ENCODE peak calls at places on chromosomes 7 and 10, in ten cellular contexts. One of them, this sample, is unnamed.

GRCh38 chr10:100340948-100341847 is 5.8 kb upstream of the SCD start:
- DNase-seq in GM12892: no peak
- DNase-seq in heart right ventricle: no peak
- DNase-seq in A172: no peak
- DNase-seq in NCI-H2029 treated with DMSO at 0.1 percent for 48 hours: no peak
- DNase-seq in ovary: no peak
- DNase-seq in hypothalamus: peak
- DNase-seq in T-helper 2 cell: no peak
- DNase-seq in AG09309: no peak
- DNase-seq in progenitor cell of endocrine pancreas: no peak
- DNase-seq in this sample: no peak

GRCh38 chr7:99631311-99632109 is 14.8 kb downstream of the ZSCAN25 start:
- DNase-seq in GM12892: no peak
- DNase-seq in heart right ventricle: peak
- DNase-seq in A172: peak
- DNase-seq in NCI-H2029 treated with DMSO at 0.1 percent for 48 hours: no peak
- DNase-seq in ovary: no peak
- DNase-seq in hypothalamus: peak
- DNase-seq in T-helper 2 cell: no peak
- DNase-seq in AG09309: no peak
- DNase-seq in progenitor cell of endocrine pancreas: no peak
- DNase-seq in this sample: no peak

GRCh38 chr7:80833289-80834104 is 85.4 kb downstream of the SEMA3C start:
- DNase-seq in GM12892: no peak
- DNase-seq in heart right ventricle: no peak
- DNase-seq in A172: peak
- DNase-seq in NCI-H2029 treated with DMSO at 0.1 percent for 48 hours: no peak
- DNase-seq in ovary: no peak
- DNase-seq in hypothalamus: no peak
- DNase-seq in T-helper 2 cell: no peak
- DNase-seq in AG09309: no peak
- DNase-seq in progenitor cell of endocrine pancreas: no peak
- DNase-seq in this sample: no peak

GRCh38 chr10:51215956-51216834 is 141.9 kb downstream of the PRKG1 start:
- DNase-seq in GM12892: no peak
- DNase-seq in heart right ventricle: no peak
- DNase-seq in A172: no peak
- DNase-seq in NCI-H2029 treated with DMSO at 0.1 percent for 48 hours: no peak
- DNase-seq in ovary: no peak
- DNase-seq in hypothalamus: no peak
- DNase-seq in T-helper 2 cell: no peak
- DNase-seq in AG09309: no peak
- DNase-seq in progenitor cell of endocrine pancreas: no peak
- DNase-seq in this sample: no peak

GRCh38 chr10:100968037-100968736 is 1.1 kb upstream of the SEMA4G start:
- DNase-seq in GM12892: no peak
- DNase-seq in heart right ventricle: no peak
- DNase-seq in A172: no peak
- DNase-seq in NCI-H2029 treated with DMSO at 0.1 percent for 48 hours: no peak
- DNase-seq in ovary: no peak
- DNase-seq in hypothalamus: no peak
- DNase-seq in T-helper 2 cell: no peak
- DNase-seq in AG09309: no peak
- DNase-seq in progenitor cell of endocrine pancreas: no peak
- DNase-seq in this sample: no peak

GRCh38 chr7:133815677-133816210 is 311.4 kb upstream of the LRGUK start:
- DNase-seq in GM12892: no peak
- DNase-seq in heart right ventricle: no peak
- DNase-seq in A172: no peak
- DNase-seq in NCI-H2029 treated with DMSO at 0.1 percent for 48 hours: no peak
- DNase-seq in ovary: no peak
- DNase-seq in hypothalamus: no peak
- DNase-seq in T-helper 2 cell: no peak
- DNase-seq in AG09309: no peak
- DNase-seq in progenitor cell of endocrine pancreas: no peak
- DNase-seq in this sample: no peak

GRCh38 chr7:369476-369980 is 79.6 kb downstream of the FOXL3 start:
- DNase-seq in GM12892: no peak
- DNase-seq in heart right ventricle: no peak
- DNase-seq in A172: no peak
- DNase-seq in NCI-H2029 treated with DMSO at 0.1 percent for 48 hours: no peak
- DNase-seq in ovary: no peak
- DNase-seq in hypothalamus: no peak
- DNase-seq in T-helper 2 cell: no peak
- DNase-seq in AG09309: no peak
- DNase-seq in progenitor cell of endocrine pancreas: no peak
- DNase-seq in this sample: no peak

GRCh38 chr7:937851-938484 is 16.5 kb downstream of the ADAP1 start:
- DNase-seq in GM12892: no peak
- DNase-seq in heart right ventricle: no peak
- DNase-seq in A172: no peak
- DNase-seq in NCI-H2029 treated with DMSO at 0.1 percent for 48 hours: no peak
- DNase-seq in ovary: no peak
- DNase-seq in hypothalamus: no peak
- DNase-seq in T-helper 2 cell: no peak
- DNase-seq in AG09309: no peak
- DNase-seq in progenitor cell of endocrine pancreas: no peak
- DNase-seq in this sample: no peak

GRCh38 chr7:131100357-131101054 is 227.2 kb upstream of the MKLN1 start:
- DNase-seq in GM12892: no peak
- DNase-seq in heart right ventricle: no peak
- DNase-seq in A172: no peak
- DNase-seq in NCI-H2029 treated with DMSO at 0.1 percent for 48 hours: no peak
- DNase-seq in ovary: no peak
- DNase-seq in hypothalamus: no peak
- DNase-seq in T-helper 2 cell: no peak
- DNase-seq in AG09309: no peak
- DNase-seq in progenitor cell of endocrine pancreas: no peak
- DNase-seq in this sample: no peak

GRCh38 chr10:124012991-124013390 is 80.4 kb downstream of the CHST15 start:
- DNase-seq in GM12892: no peak
- DNase-seq in heart right ventricle: no peak
- DNase-seq in A172: no peak
- DNase-seq in NCI-H2029 treated with DMSO at 0.1 percent for 48 hours: no peak
- DNase-seq in ovary: no peak
- DNase-seq in hypothalamus: no peak
- DNase-seq in T-helper 2 cell: no peak
- DNase-seq in AG09309: no peak
- DNase-seq in progenitor cell of endocrine pancreas: no peak
- DNase-seq in this sample: no peak

GRCh38 chr7:100208911-100209408 is 10.8 kb upstream of the PVRIG start:
- DNase-seq in GM12892: peak
- DNase-seq in heart right ventricle: no peak
- DNase-seq in A172: no peak
- DNase-seq in NCI-H2029 treated with DMSO at 0.1 percent for 48 hours: no peak
- DNase-seq in ovary: no peak
- DNase-seq in hypothalamus: no peak
- DNase-seq in T-helper 2 cell: peak
- DNase-seq in AG09309: no peak
- DNase-seq in progenitor cell of endocrine pancreas: no peak
- DNase-seq in this sample: peak

GRCh38 chr7:108114117-108114841 is 15.9 kb downstream of the LAMB4 start:
- DNase-seq in GM12892: no peak
- DNase-seq in heart right ventricle: peak
- DNase-seq in A172: peak
- DNase-seq in NCI-H2029 treated with DMSO at 0.1 percent for 48 hours: peak
- DNase-seq in ovary: no peak
- DNase-seq in hypothalamus: no peak
- DNase-seq in T-helper 2 cell: no peak
- DNase-seq in AG09309: no peak
- DNase-seq in progenitor cell of endocrine pancreas: no peak
- DNase-seq in this sample: no peak

GRCh38 chr7:26787696-26788095 is 76.7 kb downstream of the SKAP2 start:
- DNase-seq in GM12892: no peak
- DNase-seq in heart right ventricle: no peak
- DNase-seq in A172: no peak
- DNase-seq in NCI-H2029 treated with DMSO at 0.1 percent for 48 hours: no peak
- DNase-seq in ovary: no peak
- DNase-seq in hypothalamus: no peak
- DNase-seq in T-helper 2 cell: no peak
- DNase-seq in AG09309: no peak
- DNase-seq in progenitor cell of endocrine pancreas: no peak
- DNase-seq in this sample: no peak

GRCh38 chr7:155456772-155457543 is 971 bp upstream of the EN2 start:
- DNase-seq in GM12892: no peak
- DNase-seq in heart right ventricle: peak
- DNase-seq in A172: no peak
- DNase-seq in NCI-H2029 treated with DMSO at 0.1 percent for 48 hours: peak
- DNase-seq in ovary: peak
- DNase-seq in hypothalamus: peak
- DNase-seq in T-helper 2 cell: no peak
- DNase-seq in AG09309: no peak
- DNase-seq in progenitor cell of endocrine pancreas: peak
- DNase-seq in this sample: no peak

GRCh38 chr10:80324891-80325364 is 31.6 kb downstream of the DYDC1 start:
- DNase-seq in GM12892: no peak
- DNase-seq in heart right ventricle: no peak
- DNase-seq in A172: no peak
- DNase-seq in NCI-H2029 treated with DMSO at 0.1 percent for 48 hours: no peak
- DNase-seq in ovary: no peak
- DNase-seq in hypothalamus: no peak
- DNase-seq in T-helper 2 cell: no peak
- DNase-seq in AG09309: no peak
- DNase-seq in progenitor cell of endocrine pancreas: no peak
- DNase-seq in this sample: no peak

GRCh38 chr7:98995523-98996161 is 117.3 kb downstream of the TRRAP start:
- DNase-seq in GM12892: no peak
- DNase-seq in heart right ventricle: no peak
- DNase-seq in A172: no peak
- DNase-seq in NCI-H2029 treated with DMSO at 0.1 percent for 48 hours: no peak
- DNase-seq in ovary: no peak
- DNase-seq in hypothalamus: no peak
- DNase-seq in T-helper 2 cell: no peak
- DNase-seq in AG09309: no peak
- DNase-seq in progenitor cell of endocrine pancreas: no peak
- DNase-seq in this sample: no peak

GRCh38 chr10:30553625-30554442 is 75.7 kb downstream of the LYZL2 start:
- DNase-seq in GM12892: no peak
- DNase-seq in heart right ventricle: peak
- DNase-seq in A172: no peak
- DNase-seq in NCI-H2029 treated with DMSO at 0.1 percent for 48 hours: no peak
- DNase-seq in ovary: peak
- DNase-seq in hypothalamus: peak
- DNase-seq in T-helper 2 cell: no peak
- DNase-seq in AG09309: no peak
- DNase-seq in progenitor cell of endocrine pancreas: no peak
- DNase-seq in this sample: no peak